ENCODE peak calls at places on chromosomes 3 and 15, in five cellular contexts. One of them, this sample, is unnamed.

GRCh38 chr3:165233521-165234195 is 37.5 kb upstream of the SLITRK3 start:
- DNase-seq in stimulated activated CD4-positive, alpha-beta T cell treated with anti-CD3 and anti-CD28 coated beads, Interleukin-2, amount 100 ng/mL, for 24 hours: no peak
- DNase-seq in activated CD4-positive, alpha-beta T cell treated with anti-CD3 and anti-CD28 coated beads, Interleukin-2, amount 50 U/mL, for 48 hours: no peak
- DNase-seq in sigmoid colon: no peak
- DNase-seq in SIG-M5: no peak
- DNase-seq in this sample: no peak

GRCh38 chr3:54909236-54909635 is 18.6 kb downstream of the LRTM1 start:
- DNase-seq in activated CD4-positive, alpha-beta T cell treated with anti-CD3 and anti-CD28 coated beads, Interleukin-2, amount 50 U/mL, for 48 hours: no peak
- DNase-seq in stimulated activated CD4-positive, alpha-beta T cell treated with anti-CD3 and anti-CD28 coated beads, Interleukin-2, amount 100 ng/mL, for 24 hours: no peak
- DNase-seq in SIG-M5: no peak
- DNase-seq in sigmoid colon: no peak
- DNase-seq in this sample: no peak

GRCh38 chr3:29764059-29764458 is 483.2 kb downstream of the RBMS3 start:
- DNase-seq in SIG-M5: no peak
- DNase-seq in activated CD4-positive, alpha-beta T cell treated with anti-CD3 and anti-CD28 coated beads, Interleukin-2, amount 50 U/mL, for 48 hours: no peak
- DNase-seq in stimulated activated CD4-positive, alpha-beta T cell treated with anti-CD3 and anti-CD28 coated beads, Interleukin-2, amount 100 ng/mL, for 24 hours: no peak
- DNase-seq in sigmoid colon: no peak
- DNase-seq in this sample: no peak

GRCh38 chr3:57832925-57833324 is 76.8 kb downstream of the SLMAP start:
- DNase-seq in stimulated activated CD4-positive, alpha-beta T cell treated with anti-CD3 and anti-CD28 coated beads, Interleukin-2, amount 100 ng/mL, for 24 hours: no peak
- DNase-seq in activated CD4-positive, alpha-beta T cell treated with anti-CD3 and anti-CD28 coated beads, Interleukin-2, amount 50 U/mL, for 48 hours: no peak
- DNase-seq in sigmoid colon: no peak
- DNase-seq in SIG-M5: no peak
- DNase-seq in this sample: no peak

GRCh38 chr3:124887177-124887995 is at the start of gene ITGB5:
- DNase-seq in SIG-M5: no peak
- DNase-seq in stimulated activated CD4-positive, alpha-beta T cell treated with anti-CD3 and anti-CD28 coated beads, Interleukin-2, amount 100 ng/mL, for 24 hours: peak; percentile 53
- DNase-seq in activated CD4-positive, alpha-beta T cell treated with anti-CD3 and anti-CD28 coated beads, Interleukin-2, amount 50 U/mL, for 48 hours: peak; percentile 46
- DNase-seq in sigmoid colon: peak; percentile 93
- DNase-seq in this sample: peak; percentile 17

GRCh38 chr3:8500966-8501365 is 657 bp upstream of the LMCD1 start:
- DNase-seq in activated CD4-positive, alpha-beta T cell treated with anti-CD3 and anti-CD28 coated beads, Interleukin-2, amount 50 U/mL, for 48 hours: no peak
- DNase-seq in stimulated activated CD4-positive, alpha-beta T cell treated with anti-CD3 and anti-CD28 coated beads, Interleukin-2, amount 100 ng/mL, for 24 hours: no peak
- DNase-seq in sigmoid colon: no peak
- DNase-seq in SIG-M5: no peak
- DNase-seq in this sample: no peak

GRCh38 chr15:26887926-26888666 is 21.2 kb downstream of the GABRA5 start:
- DNase-seq in sigmoid colon: no peak
- DNase-seq in stimulated activated CD4-positive, alpha-beta T cell treated with anti-CD3 and anti-CD28 coated beads, Interleukin-2, amount 100 ng/mL, for 24 hours: no peak
- DNase-seq in activated CD4-positive, alpha-beta T cell treated with anti-CD3 and anti-CD28 coated beads, Interleukin-2, amount 50 U/mL, for 48 hours: no peak
- DNase-seq in SIG-M5: no peak
- DNase-seq in this sample: no peak

GRCh38 chr3:128482857-128483656 is 9.9 kb downstream of the GATA2 start:
- DNase-seq in SIG-M5: no peak
- DNase-seq in stimulated activated CD4-positive, alpha-beta T cell treated with anti-CD3 and anti-CD28 coated beads, Interleukin-2, amount 100 ng/mL, for 24 hours: no peak
- DNase-seq in sigmoid colon: no peak
- DNase-seq in activated CD4-positive, alpha-beta T cell treated with anti-CD3 and anti-CD28 coated beads, Interleukin-2, amount 50 U/mL, for 48 hours: no peak
- DNase-seq in this sample: no peak

GRCh38 chr15:71364117-71364584 is 248.9 kb downstream of the THSD4 start:
- DNase-seq in SIG-M5: no peak
- DNase-seq in sigmoid colon: no peak
- DNase-seq in activated CD4-positive, alpha-beta T cell treated with anti-CD3 and anti-CD28 coated beads, Interleukin-2, amount 50 U/mL, for 48 hours: no peak
- DNase-seq in stimulated activated CD4-positive, alpha-beta T cell treated with anti-CD3 and anti-CD28 coated beads, Interleukin-2, amount 100 ng/mL, for 24 hours: no peak
- DNase-seq in this sample: no peak

GRCh38 chr15:89389841-89390603 is 55.4 kb upstream of the POLG start:
- DNase-seq in activated CD4-positive, alpha-beta T cell treated with anti-CD3 and anti-CD28 coated beads, Interleukin-2, amount 50 U/mL, for 48 hours: no peak
- DNase-seq in stimulated activated CD4-positive, alpha-beta T cell treated with anti-CD3 and anti-CD28 coated beads, Interleukin-2, amount 100 ng/mL, for 24 hours: no peak
- DNase-seq in sigmoid colon: no peak
- DNase-seq in SIG-M5: no peak
- DNase-seq in this sample: no peak

GRCh38 chr3:43996379-43997301 is 245.0 kb upstream of the TOPAZ1 start:
- DNase-seq in activated CD4-positive, alpha-beta T cell treated with anti-CD3 and anti-CD28 coated beads, Interleukin-2, amount 50 U/mL, for 48 hours: peak; percentile 22
- DNase-seq in stimulated activated CD4-positive, alpha-beta T cell treated with anti-CD3 and anti-CD28 coated beads, Interleukin-2, amount 100 ng/mL, for 24 hours: peak; percentile 33
- DNase-seq in SIG-M5: no peak
- DNase-seq in sigmoid colon: no peak
- DNase-seq in this sample: no peak

GRCh38 chr3:57007513-57008415 is 52.7 kb upstream of the SPATA12 start:
- DNase-seq in SIG-M5: no peak
- DNase-seq in sigmoid colon: peak; percentile 93
- DNase-seq in stimulated activated CD4-positive, alpha-beta T cell treated with anti-CD3 and anti-CD28 coated beads, Interleukin-2, amount 100 ng/mL, for 24 hours: peak; percentile 24
- DNase-seq in activated CD4-positive, alpha-beta T cell treated with anti-CD3 and anti-CD28 coated beads, Interleukin-2, amount 50 U/mL, for 48 hours: no peak
- DNase-seq in this sample: no peak

GRCh38 chr3:6526321-6526720 is 334.6 kb upstream of the GRM7 start:
- DNase-seq in stimulated activated CD4-positive, alpha-beta T cell treated with anti-CD3 and anti-CD28 coated beads, Interleukin-2, amount 100 ng/mL, for 24 hours: no peak
- DNase-seq in SIG-M5: no peak
- DNase-seq in activated CD4-positive, alpha-beta T cell treated with anti-CD3 and anti-CD28 coated beads, Interleukin-2, amount 50 U/mL, for 48 hours: no peak
- DNase-seq in sigmoid colon: no peak
- DNase-seq in this sample: no peak